ENCODE peak calls at places on chromosomes 12 and 14, in four cellular contexts. L, P, Z and K are unnamed samples.
A peak's percentile ranks its signal among the peaks of the same experiment; 100 is the strongest.

GRCh38 chr12:60308366-60309000 is 712.7 kb downstream of the SLC16A7 start:
- DNase-seq in L (no peak), P (no peak), Z (no peak), K (no peak)

GRCh38 chr14:75519826-75520692 is 2.2 kb upstream of the BATF start:
- DNase-seq in L (no peak), P (no peak), Z (no peak), K (no peak)

GRCh38 chr14:70622111-70622712 is 19.5 kb upstream of the TTC9 start:
- DNase-seq in L (peak; percentile 64), P (peak; percentile 75), Z (no peak), K (no peak)

GRCh38 chr12:70048521-70049245 is 194.6 kb upstream of the CNOT2 start:
- DNase-seq in L (no peak), P (no peak), Z (peak; percentile 9), K (no peak)

GRCh38 chr12:89160716-89161123 is 191.6 kb downstream of the DUSP6 start:
- DNase-seq in L (no peak), P (no peak), Z (no peak), K (no peak)

GRCh38 chr14:53011053-53011462 is 60.2 kb upstream of the FERMT2 start:
- DNase-seq in L (peak; percentile 53), P (no peak), Z (no peak), K (peak; percentile 75)

GRCh38 chr12:69985656-69986055 is 160.6 kb downstream of the MYRFL start:
- DNase-seq in L (peak; percentile 24), P (peak; percentile 76), Z (no peak), K (peak; percentile 36)

GRCh38 chr14:61927521-61927920 is 165.3 kb downstream of the SNAPC1 start:
- DNase-seq in L (no peak), P (no peak), Z (no peak), K (no peak)

GRCh38 chr12:60035835-60036234 is 440.0 kb downstream of the SLC16A7 start:
- DNase-seq in L (no peak), P (no peak), Z (no peak), K (no peak)

GRCh38 chr12:91397866-91398532 is 215.4 kb upstream of the DCN start:
- DNase-seq in L (no peak), P (no peak), Z (no peak), K (no peak)

GRCh38 chr12:115384391-115384790 is 700.4 kb upstream of the TBX3 start:
- DNase-seq in L (no peak), P (no peak), Z (no peak), K (no peak)

GRCh38 chr12:130414381-130414780 is 76.7 kb downstream of the PIWIL1 start:
- DNase-seq in L (no peak), P (no peak), Z (no peak), K (no peak)

GRCh38 chr12:53078425-53079225 is 565 bp downstream of the SPRYD3 start:
- DNase-seq in L (no peak), P (no peak), Z (no peak), K (no peak)

GRCh38 chr14:23054000-23054811 is 3.1 kb downstream of the CDH24 start:
- DNase-seq in L (no peak), P (no peak), Z (no peak), K (no peak)

GRCh38 chr12:66552753-66553152 is 126.1 kb downstream of the GRIP1 start:
- DNase-seq in L (no peak), P (no peak), Z (no peak), K (no peak)

GRCh38 chr12:6363330-6364036 is 11.9 kb downstream of the SCNN1A start:
- DNase-seq in L (peak; percentile 85), P (peak; percentile 82), Z (no peak), K (no peak)

GRCh38 chr14:77844802-77845201 is 44.9 kb downstream of the ADCK1 start:
- DNase-seq in L (no peak), P (no peak), Z (no peak), K (no peak)

GRCh38 chr12:124390442-124391116 is 95.7 kb downstream of the RFLNA start:
- DNase-seq in L (no peak), P (no peak), Z (peak; percentile 23), K (no peak)

GRCh38 chr14:96852823-96853422 is 55.7 kb downstream of the VRK1 start:
- DNase-seq in L (peak; percentile 18), P (no peak), Z (peak; percentile 4), K (no peak)

GRCh38 chr14:74064883-74065282 is 19.4 kb downstream of the ALDH6A1 start:
- DNase-seq in L (no peak), P (no peak), Z (no peak), K (no peak)

GRCh38 chr12:14260011-14260993 is 105.2 kb upstream of the ATF7IP start:
- DNase-seq in L (peak; percentile 56), P (peak; percentile 93), Z (no peak), K (peak; percentile 100)

GRCh38 chr14:95521001-95521400 is 4.6 kb upstream of the SYNE3 start:
- DNase-seq in L (peak; percentile 43), P (no peak), Z (no peak), K (no peak)

GRCh38 chr14:76937181-76938091 is 91.1 kb downstream of the IRF2BPL start:
- DNase-seq in L (no peak), P (no peak), Z (no peak), K (no peak)

GRCh38 chr12:105317453-105317852 is 13.0 kb upstream of the C12orf75 start:
- DNase-seq in L (no peak), P (no peak), Z (no peak), K (no peak)

GRCh38 chr14:45377201-45377600 is 124.2 kb upstream of the MIS18BP1 start:
- DNase-seq in L (no peak), P (no peak), Z (no peak), K (no peak)

GRCh38 chr12:38915783-38916182 is 10.4 kb upstream of the CPNE8 start:
- DNase-seq in L (no peak), P (no peak), Z (no peak), K (no peak)

GRCh38 chr14:105197274-105197673 is 16.2 kb upstream of the NUDT14 start:
- DNase-seq in L (no peak), P (no peak), Z (no peak), K (no peak)
- TF ChIP-seq ZNF274 in L (no peak), P (no peak), Z (no peak), K (no peak)

DNA sequence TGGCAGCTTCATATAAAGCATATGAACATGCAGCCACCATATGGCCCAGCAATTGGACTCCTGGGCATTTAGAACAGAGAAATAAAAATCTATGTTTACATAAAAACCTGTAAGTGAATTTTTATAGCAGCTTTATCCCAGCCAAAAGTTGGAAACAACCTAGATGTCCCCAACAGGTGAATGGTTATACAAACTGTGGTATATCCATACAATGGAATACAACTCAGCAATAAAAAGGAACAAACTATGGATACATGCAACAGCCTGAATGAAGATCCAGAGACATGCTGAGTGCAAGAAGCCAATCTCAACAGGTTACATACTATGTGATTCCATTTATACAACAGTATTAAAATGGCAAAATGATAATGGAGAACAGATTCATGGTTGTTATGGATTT is 3.7 kb downstream of the TMTC1 start:
- DNase-seq in L (no peak), P (no peak), Z (no peak), K (no peak)
- H3K27me3 ChIP-seq in L (peaks cover 32% of the 10 kb centered on the region), P (no peaks in the 10 kb centered on the region), Z (no peaks in the 10 kb centered on the region), K (peaks cover 32% of the 10 kb centered on the region)

DNA sequence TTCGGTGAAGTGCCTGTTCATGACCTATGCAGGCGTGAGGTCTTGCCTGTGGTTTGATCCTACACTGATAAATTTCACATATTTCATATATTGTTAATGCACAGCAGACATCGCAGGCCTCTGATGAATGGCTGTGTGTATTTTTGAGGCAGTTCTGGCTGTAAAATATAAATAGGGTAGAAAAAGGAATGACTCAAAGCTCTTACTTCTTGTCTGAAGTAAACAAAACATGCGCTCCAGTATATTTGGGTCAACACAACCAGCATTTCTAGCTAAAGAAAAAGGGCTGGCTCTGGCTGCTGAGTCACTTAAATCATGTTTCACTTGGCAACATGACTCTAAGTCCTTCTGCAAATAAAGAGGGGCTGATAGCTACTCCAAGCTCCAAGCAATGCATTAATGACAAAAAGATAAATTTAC is 54.1 kb upstream of the TMCC3 start:
- DNase-seq in L (peak; percentile 29), P (no peak), Z (no peak), K (no peak)
- TF ChIP-seq SUZ12 in L (no peak), P (no peak), Z (no peak), K (no peak)

DNA sequence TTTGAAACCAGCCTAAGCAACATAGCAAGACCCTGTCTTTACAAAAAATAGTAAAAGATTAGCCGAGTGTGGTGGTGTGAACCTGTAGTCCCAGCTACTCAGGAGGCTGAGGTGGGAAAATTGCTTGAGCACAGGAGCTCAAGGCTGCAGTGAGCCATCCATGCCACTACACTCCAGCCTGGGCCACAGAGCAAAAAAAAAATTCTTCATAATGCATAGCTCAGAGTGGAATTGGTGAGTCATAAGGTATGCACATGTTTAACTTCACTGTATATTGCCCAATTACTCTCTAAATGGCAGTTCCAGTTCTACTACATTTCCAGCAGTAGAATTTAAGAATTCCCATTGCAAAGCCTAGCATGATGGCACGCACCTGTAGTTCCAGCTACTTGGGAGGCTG is 26.8 kb upstream of the CLIP1 start:
- DNase-seq in L (peak; percentile 82), P (no peak), Z (no peak), K (no peak)
- TF ChIP-seq ZNF274 in L (no peak), P (no peak), Z (no peak), K (no peak)